ENCODE peak calls at places on chromosomes 1 and 21, in seven cellular contexts. One of them, this sample, is unnamed.

GRCh38 chr1:21251773-21252471 is 38.3 kb downstream of the ECE1 start:
- DNase-seq in GM23338: no peak
- DNase-seq in body of pancreas: peak; percentile 92
- DNase-seq in CD8-positive, alpha-beta T cell: no peak
- DNase-seq in lower lobe of right lung: no peak
- DNase-seq in ascending aorta: peak; percentile 77
- DNase-seq in uterus: peak; percentile 65
- DNase-seq in this sample: peak; percentile 87

GRCh38 chr1:224141693-224142092 is 27.8 kb downstream of the FBXO28 start:
- DNase-seq in GM23338: no peak
- DNase-seq in body of pancreas: no peak
- DNase-seq in CD8-positive, alpha-beta T cell: no peak
- DNase-seq in lower lobe of right lung: no peak
- DNase-seq in ascending aorta: no peak
- DNase-seq in uterus: no peak
- DNase-seq in this sample: no peak

GRCh38 chr1:77228836-77229235 is 9.6 kb upstream of the PIGK start:
- DNase-seq in GM23338: no peak
- DNase-seq in body of pancreas: no peak
- DNase-seq in CD8-positive, alpha-beta T cell: no peak
- DNase-seq in lower lobe of right lung: no peak
- DNase-seq in ascending aorta: no peak
- DNase-seq in uterus: no peak
- DNase-seq in this sample: no peak

GRCh38 chr1:5311634-5312298 is 657.4 kb downstream of the AJAP1 start:
- DNase-seq in GM23338: no peak
- DNase-seq in body of pancreas: no peak
- DNase-seq in CD8-positive, alpha-beta T cell: no peak
- DNase-seq in lower lobe of right lung: no peak
- DNase-seq in ascending aorta: no peak
- DNase-seq in uterus: no peak
- DNase-seq in this sample: no peak

GRCh38 chr1:52139817-52140540 is 1.9 kb upstream of the ZFYVE9 start:
- DNase-seq in GM23338: no peak
- DNase-seq in body of pancreas: no peak
- DNase-seq in CD8-positive, alpha-beta T cell: peak; percentile 10
- DNase-seq in lower lobe of right lung: no peak
- DNase-seq in ascending aorta: no peak
- DNase-seq in uterus: no peak
- DNase-seq in this sample: no peak

GRCh38 chr1:167342846-167343245 is 122.2 kb downstream of the POU2F1 start:
- DNase-seq in GM23338: peak; percentile 64
- DNase-seq in body of pancreas: no peak
- DNase-seq in CD8-positive, alpha-beta T cell: no peak
- DNase-seq in lower lobe of right lung: no peak
- DNase-seq in ascending aorta: no peak
- DNase-seq in uterus: no peak
- DNase-seq in this sample: no peak

GRCh38 chr1:14866841-14867626 is 268.5 kb downstream of the KAZN start:
- DNase-seq in GM23338: peak; percentile 42
- DNase-seq in body of pancreas: no peak
- DNase-seq in CD8-positive, alpha-beta T cell: no peak
- DNase-seq in lower lobe of right lung: no peak
- DNase-seq in ascending aorta: no peak
- DNase-seq in uterus: no peak
- DNase-seq in this sample: no peak

GRCh38 chr1:156153362-156153761 is at the start of gene SEMA4A:
- DNase-seq in GM23338: peak; percentile 35
- DNase-seq in body of pancreas: peak; percentile 72
- DNase-seq in CD8-positive, alpha-beta T cell: no peak
- DNase-seq in lower lobe of right lung: peak; percentile 74
- DNase-seq in ascending aorta: no peak
- DNase-seq in uterus: no peak
- DNase-seq in this sample: no peak

GRCh38 chr1:2438038-2438437 is 25.7 kb upstream of the PEX10 start:
- DNase-seq in GM23338: no peak
- DNase-seq in body of pancreas: no peak
- DNase-seq in CD8-positive, alpha-beta T cell: no peak
- DNase-seq in lower lobe of right lung: no peak
- DNase-seq in ascending aorta: no peak
- DNase-seq in uterus: no peak
- DNase-seq in this sample: no peak

GRCh38 chr1:67588186-67588865 is 96.7 kb upstream of the GADD45A start:
- DNase-seq in GM23338: no peak
- DNase-seq in body of pancreas: no peak
- DNase-seq in CD8-positive, alpha-beta T cell: no peak
- DNase-seq in lower lobe of right lung: no peak
- DNase-seq in ascending aorta: no peak
- DNase-seq in uterus: no peak
- DNase-seq in this sample: no peak

GRCh38 chr1:16076003-16076870 is 2.8 kb upstream of the FAM131C start:
- DNase-seq in GM23338: no peak
- DNase-seq in body of pancreas: no peak
- DNase-seq in CD8-positive, alpha-beta T cell: no peak
- DNase-seq in lower lobe of right lung: no peak
- DNase-seq in ascending aorta: no peak
- DNase-seq in uterus: peak; percentile 80
- DNase-seq in this sample: no peak

GRCh38 chr1:58397187-58397820 is 149.2 kb downstream of the OMA1 start:
- DNase-seq in GM23338: no peak
- DNase-seq in body of pancreas: no peak
- DNase-seq in CD8-positive, alpha-beta T cell: no peak
- DNase-seq in lower lobe of right lung: no peak
- DNase-seq in ascending aorta: no peak
- DNase-seq in uterus: no peak
- DNase-seq in this sample: no peak

GRCh38 chr1:53644909-53645689 is 93.9 kb downstream of the GLIS1 start:
- DNase-seq in GM23338: no peak
- DNase-seq in body of pancreas: no peak
- DNase-seq in CD8-positive, alpha-beta T cell: no peak
- DNase-seq in lower lobe of right lung: no peak
- DNase-seq in ascending aorta: no peak
- DNase-seq in uterus: peak; percentile 1
- DNase-seq in this sample: no peak

GRCh38 chr1:241560511-241561187 is 28.5 kb downstream of the KMO start:
- DNase-seq in GM23338: no peak
- DNase-seq in body of pancreas: no peak
- DNase-seq in CD8-positive, alpha-beta T cell: no peak
- DNase-seq in lower lobe of right lung: no peak
- DNase-seq in ascending aorta: no peak
- DNase-seq in uterus: no peak
- DNase-seq in this sample: no peak

GRCh38 chr1:201731142-201731541 is 97.8 kb upstream of the IPO9 start:
- DNase-seq in GM23338: no peak
- DNase-seq in body of pancreas: no peak
- DNase-seq in CD8-positive, alpha-beta T cell: no peak
- DNase-seq in lower lobe of right lung: no peak
- DNase-seq in ascending aorta: no peak
- DNase-seq in uterus: no peak
- DNase-seq in this sample: no peak

GRCh38 chr1:53371121-53371666 is 43.3 kb upstream of the LRP8 start:
- DNase-seq in GM23338: peak; percentile 21
- DNase-seq in body of pancreas: no peak
- DNase-seq in CD8-positive, alpha-beta T cell: no peak
- DNase-seq in lower lobe of right lung: no peak
- DNase-seq in ascending aorta: no peak
- DNase-seq in uterus: no peak
- DNase-seq in this sample: no peak

GRCh38 chr1:86778510-86779218 is 74.3 kb downstream of the SH3GLB1 start:
- DNase-seq in GM23338: no peak
- DNase-seq in body of pancreas: no peak
- DNase-seq in CD8-positive, alpha-beta T cell: no peak
- DNase-seq in lower lobe of right lung: no peak
- DNase-seq in ascending aorta: no peak
- DNase-seq in uterus: no peak
- DNase-seq in this sample: no peak

GRCh38 chr1:41673806-41674205 is 189.3 kb upstream of the EDN2 start:
- DNase-seq in GM23338: no peak
- DNase-seq in body of pancreas: no peak
- DNase-seq in CD8-positive, alpha-beta T cell: peak; percentile 42
- DNase-seq in lower lobe of right lung: no peak
- DNase-seq in ascending aorta: no peak
- DNase-seq in uterus: no peak
- DNase-seq in this sample: no peak

GRCh38 chr1:119862276-119862675 is 34.0 kb downstream of the ADAM30 start:
- DNase-seq in GM23338: no peak
- DNase-seq in body of pancreas: no peak
- DNase-seq in CD8-positive, alpha-beta T cell: no peak
- DNase-seq in lower lobe of right lung: no peak
- DNase-seq in ascending aorta: no peak
- DNase-seq in uterus: no peak
- DNase-seq in this sample: no peak

DNA sequence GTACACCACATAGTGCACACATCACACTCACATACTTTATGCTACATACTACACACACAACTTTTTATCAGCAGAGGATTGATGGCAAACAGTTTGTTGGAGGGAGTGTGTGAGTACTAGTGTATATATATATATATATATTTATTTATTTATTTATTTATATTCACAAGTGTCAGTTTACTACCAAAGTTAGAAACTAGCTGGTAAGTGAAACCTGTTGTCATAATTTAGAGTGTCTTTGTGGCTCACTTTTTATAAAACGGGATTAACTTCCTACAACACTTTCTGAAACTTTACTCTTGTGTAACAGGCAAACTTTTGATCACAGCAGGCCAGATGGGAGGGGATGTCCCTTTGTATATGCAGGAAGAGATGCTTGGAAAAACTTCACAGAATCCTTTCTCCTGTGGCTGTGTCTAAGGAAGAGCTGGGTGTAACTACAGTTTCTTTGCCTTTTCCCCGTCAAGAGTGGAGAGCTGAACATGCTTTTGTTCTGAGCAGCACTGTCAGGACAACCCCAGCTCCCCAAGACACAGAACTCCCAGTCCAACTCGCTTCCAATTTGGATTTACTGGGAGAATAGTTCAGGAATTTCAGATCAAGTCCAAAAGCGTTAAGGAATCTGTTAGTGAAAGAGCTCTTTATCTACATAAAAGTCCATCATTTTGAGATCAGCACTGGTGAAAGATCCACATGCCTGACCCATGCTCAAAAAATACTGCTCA is 1.8 kb upstream of the SAMD13 start:
- DNase-seq in GM23338: peak; percentile 37
- DNase-seq in body of pancreas: no peak
- DNase-seq in CD8-positive, alpha-beta T cell: no peak
- DNase-seq in lower lobe of right lung: no peak
- DNase-seq in ascending aorta: no peak
- DNase-seq in uterus: no peak
- DNase-seq in this sample: no peak
- H3K4me3 ChIP-seq in GM23338: peak overlapping the region; percentile 97
- H3K4me3 ChIP-seq in body of pancreas: no peak overlapping the region
- H3K4me3 ChIP-seq in CD8-positive, alpha-beta T cell: no peak overlapping the region
- H3K4me3 ChIP-seq in lower lobe of right lung: peak overlapping the region; percentile 66
- H3K4me3 ChIP-seq in ascending aorta: peak overlapping the region; percentile 89
- H3K4me3 ChIP-seq in uterus: no peak overlapping the region
- H3K4me3 ChIP-seq in this sample: no peak overlapping the region

DNA sequence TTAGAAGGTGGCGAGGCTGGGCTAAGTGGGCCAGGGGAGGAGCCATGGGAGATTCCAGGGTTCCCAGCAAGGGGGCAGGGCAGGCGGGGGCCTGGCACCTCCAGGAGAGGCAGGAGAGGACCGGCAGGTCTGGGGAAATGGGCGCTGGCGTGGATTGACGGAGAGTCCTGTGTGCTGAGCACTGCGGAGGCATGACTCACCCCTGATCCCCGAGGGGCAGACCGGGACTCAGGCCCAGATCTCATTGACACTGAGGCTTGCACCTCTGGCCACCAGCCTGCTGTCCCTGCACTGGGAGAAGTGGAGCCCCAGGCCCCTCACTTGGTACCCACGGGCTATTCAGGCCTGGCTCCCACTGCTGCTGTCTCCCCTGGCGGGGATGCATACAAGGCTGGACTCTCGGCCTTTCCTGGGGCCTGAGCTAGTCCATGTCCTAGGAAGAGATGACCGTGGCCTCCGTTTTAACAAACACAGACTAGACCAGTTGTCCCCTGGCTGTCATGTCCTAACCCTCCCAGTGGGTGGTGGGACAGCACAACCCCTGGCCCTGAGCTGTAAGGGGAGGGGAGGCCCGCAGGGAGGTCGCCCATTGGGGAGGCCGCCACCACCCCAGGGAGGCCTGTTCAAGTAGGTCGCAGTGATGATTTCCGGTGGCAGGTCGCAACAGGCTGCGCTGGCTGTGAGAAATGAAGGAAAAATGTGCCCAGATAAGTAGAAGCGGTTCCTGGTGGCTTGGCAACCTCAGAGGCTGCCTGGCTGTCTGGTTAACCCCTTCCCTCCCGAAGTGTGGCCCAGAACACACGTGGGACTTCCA is 39.7 kb downstream of the RIPK4 start:
- DNase-seq in GM23338: no peak
- DNase-seq in body of pancreas: peak; percentile 48
- DNase-seq in CD8-positive, alpha-beta T cell: no peak
- DNase-seq in lower lobe of right lung: no peak
- DNase-seq in ascending aorta: peak; percentile 62
- DNase-seq in uterus: peak; percentile 42
- DNase-seq in this sample: no peak
- TF ChIP-seq CTCF in GM23338: peak; percentile 8
- TF ChIP-seq CTCF in body of pancreas: no peak
- TF ChIP-seq CTCF in CD8-positive, alpha-beta T cell: no peak
- TF ChIP-seq CTCF in lower lobe of right lung: no peak
- TF ChIP-seq CTCF in ascending aorta: no peak
- TF ChIP-seq CTCF in uterus: no peak
- TF ChIP-seq CTCF in this sample: no peak

GRCh38 chr1:228478326-228478725 is 8.9 kb upstream of the RNF187 start:
- DNase-seq in GM23338: peak; percentile 57
- DNase-seq in body of pancreas: no peak
- DNase-seq in CD8-positive, alpha-beta T cell: no peak
- DNase-seq in lower lobe of right lung: no peak
- DNase-seq in ascending aorta: no peak
- DNase-seq in uterus: no peak
- DNase-seq in this sample: no peak
- H3K4me1 ChIP-seq in GM23338: peaks cover 72% of the 10 kb centered on the region
- H3K4me1 ChIP-seq in body of pancreas: no peaks in the 10 kb centered on the region
- H3K4me1 ChIP-seq in CD8-positive, alpha-beta T cell: peaks cover 8% of the 10 kb centered on the region
- H3K4me1 ChIP-seq in lower lobe of right lung: peaks cover 9% of the 10 kb centered on the region
- H3K4me1 ChIP-seq in ascending aorta: no peaks in the 10 kb centered on the region
- H3K4me1 ChIP-seq in uterus: no peaks in the 10 kb centered on the region
- H3K4me1 ChIP-seq in this sample: no peaks in the 10 kb centered on the region

GRCh38 chr1:28744184-28744583 is 7.4 kb downstream of the YTHDF2 start:
- DNase-seq in GM23338: no peak
- DNase-seq in body of pancreas: no peak
- DNase-seq in CD8-positive, alpha-beta T cell: no peak
- DNase-seq in lower lobe of right lung: no peak
- DNase-seq in ascending aorta: no peak
- DNase-seq in uterus: no peak
- DNase-seq in this sample: no peak

GRCh38 chr1:28736450-28737244 is at the start of gene YTHDF2:
- DNase-seq in GM23338: peak; percentile 99
- DNase-seq in body of pancreas: peak; percentile 98
- DNase-seq in CD8-positive, alpha-beta T cell: peak; percentile 98
- DNase-seq in lower lobe of right lung: peak; percentile 99
- DNase-seq in ascending aorta: peak; percentile 86
- DNase-seq in uterus: peak; percentile 97
- DNase-seq in this sample: peak; percentile 98

GRCh38 chr1:28737245-28738137 is 751 bp downstream of the YTHDF2 start:
- DNase-seq in GM23338: peak; percentile 86
- DNase-seq in body of pancreas: peak; percentile 57
- DNase-seq in CD8-positive, alpha-beta T cell: peak; percentile 44
- DNase-seq in lower lobe of right lung: peak; percentile 61
- DNase-seq in ascending aorta: no peak
- DNase-seq in uterus: peak; percentile 19
- DNase-seq in this sample: peak; percentile 60

GRCh38 chr1:28735961-28736449 is 735 bp upstream of the YTHDF2 start:
- DNase-seq in GM23338: peak; percentile 49
- DNase-seq in body of pancreas: no peak
- DNase-seq in CD8-positive, alpha-beta T cell: no peak
- DNase-seq in lower lobe of right lung: no peak
- DNase-seq in ascending aorta: no peak
- DNase-seq in uterus: no peak
- DNase-seq in this sample: no peak

GRCh38 chr1:28740118-28740517 is 3.4 kb downstream of the YTHDF2 start:
- DNase-seq in GM23338: no peak
- DNase-seq in body of pancreas: no peak
- DNase-seq in CD8-positive, alpha-beta T cell: no peak
- DNase-seq in lower lobe of right lung: no peak
- DNase-seq in ascending aorta: no peak
- DNase-seq in uterus: no peak
- DNase-seq in this sample: no peak
- H3K4me3 ChIP-seq in GM23338: peak overlapping the region; percentile 87
- H3K4me3 ChIP-seq in body of pancreas: no peak overlapping the region
- H3K4me3 ChIP-seq in CD8-positive, alpha-beta T cell: no peak overlapping the region
- H3K4me3 ChIP-seq in lower lobe of right lung: no peak overlapping the region
- H3K4me3 ChIP-seq in ascending aorta: no peak overlapping the region
- H3K4me3 ChIP-seq in uterus: no peak overlapping the region
- H3K4me3 ChIP-seq in this sample: no peak overlapping the region